ENCODE peak calls at places on chromosomes 4 and X, in six cellular contexts. Z is PC-3; B is small intestine; Q is fibroblast of lung; I is ascending aorta; C is CD4-positive, alpha-beta memory T cell. V is an unnamed sample. For H3K4me1, the result is how much of the 10 kb centered on the place peaks cover.

GRCh38 chr4:160352637-160353036 is 1249.8 kb downstream of the RAPGEF2 start:
- DNase-seq in Z (no peak), Q (no peak), I (no peak), C (no peak), B (no peak), V (no peak)

GRCh38 chr4:6106156-6106555 is 87.9 kb upstream of the C4orf50 start:
- DNase-seq in Z (no peak), Q (no peak), B (no peak), I (no peak), C (no peak), V (no peak)

GRCh38 chr4:65665951-65666523 is 4.3 kb downstream of the EPHA5 start:
- DNase-seq in B (no peak), Z (peak), C (no peak), Q (peak), I (no peak), V (no peak)

GRCh38 chrX:55167124-55167523 is 53.0 kb upstream of the PAGE5 start:
- DNase-seq in I (no peak), Z (peak), B (no peak), C (no peak), Q (no peak), V (no peak)

GRCh38 chrX:118370921-118371624 is 25.2 kb downstream of the WDR44 start:
- DNase-seq in I (no peak), Z (no peak), Q (peak), B (no peak), C (no peak), V (no peak)

GRCh38 chrX:63809158-63809557 is 24.1 kb upstream of the ARHGEF9 start:
- DNase-seq in B (no peak), Q (no peak), C (no peak), I (no peak), Z (no peak), V (no peak)

GRCh38 chrX:68995780-68996551 is 167.1 kb downstream of the EFNB1 start:
- DNase-seq in Z (no peak), Q (peak), C (no peak), I (peak), B (peak), V (no peak)

GRCh38 chrX:46791927-46792825 is 33.3 kb upstream of the SLC9A7 start:
- DNase-seq in Q (peak), C (no peak), B (peak), Z (peak), I (peak), V (no peak)

GRCh38 chrX:105488731-105489130 is 268.2 kb upstream of the TEX13A start:
- DNase-seq in Q (no peak), C (no peak), I (no peak), B (no peak), Z (no peak), V (no peak)

GRCh38 chr4:2745981-2746806 is 9.9 kb downstream of the TNIP2 start:
- DNase-seq in C (peak), I (peak), Z (peak), B (no peak), Q (peak), V (no peak)

GRCh38 chrX:72105436-72105835 is 26.3 kb downstream of the RTL5 start:
- DNase-seq in Q (no peak), Z (no peak), C (peak), B (no peak), I (no peak), V (no peak)

GRCh38 chr4:165537028-165537648 is 158.3 kb downstream of the CPE start:
- DNase-seq in Z (peak), B (peak), Q (peak), C (peak), I (no peak), V (no peak)

GRCh38 chr4:124333466-124333865 is 379.1 kb downstream of the ANKRD50 start:
- DNase-seq in C (no peak), I (no peak), B (no peak), Q (no peak), Z (no peak), V (no peak)

GRCh38 chr4:101140228-101140627 is 207.1 kb downstream of the PPP3CA start:
- DNase-seq in B (peak), Q (no peak), I (no peak), C (no peak), Z (no peak), V (no peak)

GRCh38 chrX:143837010-143837409 is 46.9 kb upstream of the UBE2NL start:
- DNase-seq in Z (no peak), B (no peak), C (no peak), I (no peak), Q (no peak), V (no peak)

DNA sequence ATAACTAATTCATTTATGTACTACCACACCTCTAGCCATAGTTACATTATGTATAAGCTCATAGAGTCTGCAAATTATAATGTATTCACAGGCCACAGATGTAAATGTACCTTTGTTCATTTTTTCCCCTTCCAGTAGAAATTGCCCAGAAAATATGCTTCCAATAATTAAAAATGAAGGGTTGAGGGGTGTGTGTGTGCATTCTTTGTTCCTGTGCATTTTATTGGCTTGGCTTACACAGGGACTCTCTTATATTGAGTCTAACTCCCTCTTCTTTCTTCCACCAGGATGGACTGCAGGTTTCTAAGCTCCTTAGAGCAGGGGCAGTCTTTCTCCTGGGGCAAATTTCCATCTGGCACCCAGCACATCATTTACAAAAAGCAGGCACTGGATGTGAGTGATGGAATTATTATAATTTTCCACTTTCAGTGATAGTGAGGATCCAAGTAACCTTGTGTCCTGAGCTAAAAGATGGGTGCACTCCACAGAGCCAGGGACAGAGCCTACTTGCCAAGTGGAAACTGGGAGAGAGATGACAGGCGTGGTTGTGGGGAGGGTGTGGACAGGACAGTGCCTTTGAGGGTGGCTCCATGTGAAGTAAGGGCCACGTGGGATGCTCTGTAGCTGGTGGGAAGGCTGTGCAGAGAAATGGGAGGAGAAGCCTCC is 16.2 kb downstream of the IGFBP7 start:
- DNase-seq in I (no peak), C (no peak), Q (no peak), B (no peak), Z (no peak), V (peak)
- H3K4me1 ChIP-seq in I (under half), C (under half), Q (under half), B (under half), Z (under half), V (half or more)

DNA sequence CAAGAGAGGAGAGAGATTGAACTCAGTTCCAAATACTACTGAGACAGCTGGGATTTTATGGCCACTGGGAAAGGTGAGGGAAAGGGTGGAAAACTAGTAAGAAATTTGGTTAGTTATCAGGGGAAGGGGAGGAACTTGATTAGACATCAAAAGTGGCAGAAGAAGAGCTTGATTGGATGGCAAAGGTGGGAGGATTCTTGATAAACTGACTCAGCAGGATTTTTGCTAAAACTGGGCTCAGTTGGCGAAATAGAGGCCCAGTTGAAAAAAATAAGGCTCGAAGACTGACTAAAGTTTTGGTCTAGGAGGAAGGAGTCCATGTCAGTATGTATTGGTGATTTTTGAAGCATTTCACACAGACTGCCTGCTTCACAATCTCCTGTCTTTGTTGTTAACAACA is 10.0 kb downstream of the BEX3 start:
- DNase-seq in I (no peak), C (no peak), Q (no peak), Z (no peak), B (no peak), V (no peak)
- H3K27ac ChIP-seq in I (no peak), C (no peak), Q (no peak), Z (no peak), B (no peak), V (no peak)

GRCh38 chr4:48271626-48272025 is 2.0 kb upstream of the TEC start:
- DNase-seq in Q (no peak), B (no peak), Z (no peak), I (no peak), C (no peak), V (no peak)

GRCh38 chr4:48270516-48270897 is 869 bp upstream of the TEC start:
- DNase-seq in C (no peak), B (no peak), I (no peak), Q (no peak), Z (no peak), V (no peak)

GRCh38 chr4:48271048-48271452 is 1.4 kb upstream of the TEC start:
- DNase-seq in C (no peak), Z (no peak), Q (no peak), B (no peak), I (no peak), V (no peak)

GRCh38 chr4:48268956-48269860 is at the start of gene TEC:
- DNase-seq in B (peak), Z (peak), C (peak), Q (peak), I (peak), V (peak)

GRCh38 chr4:48269861-48270515 is 350 bp upstream of the TEC start:
- DNase-seq in Q (peak), I (peak), Z (peak), C (peak), B (peak), V (peak)
- H3K4me1 ChIP-seq in Q (under half), I (under half), Z (under half), C (under half), B (under half), V (under half)

GRCh38 chr4:18980516-18981233 is 959.1 kb upstream of the LCORL start:
- DNase-seq in Q (no peak), Z (peak), C (no peak), B (no peak), I (no peak), V (no peak)
- H3K27ac ChIP-seq in Q (no peak), Z (no peak), C (no peak), B (no peak), I (no peak), V (no peak)

DNA sequence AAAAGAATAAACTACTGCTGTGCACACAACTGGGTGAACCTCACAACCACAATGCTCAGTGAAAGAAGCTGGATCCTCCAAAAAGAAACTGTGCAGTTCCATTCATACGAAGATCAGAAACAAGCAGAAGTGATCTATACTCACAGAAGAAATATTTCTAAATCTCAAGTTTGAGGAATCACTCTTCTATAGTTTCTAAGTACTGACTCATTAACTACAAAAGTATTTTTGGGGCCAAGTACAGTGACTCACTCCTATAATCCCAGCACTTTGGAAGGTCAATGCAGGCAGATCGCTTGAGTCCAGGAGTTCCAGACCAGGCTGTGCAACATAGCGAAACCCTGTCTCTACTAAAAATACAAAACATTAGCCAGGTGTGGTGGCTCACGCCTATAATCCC is 51.3 kb upstream of the RELL1 start:
- DNase-seq in Q (peak), I (no peak), C (no peak), Z (peak), B (no peak), V (no peak)
- H3K4me1 ChIP-seq in Q (under half), I (under half), C (under half), Z (under half), B (under half), V (under half)

V was measured in right atrium auricular region.